ENCODE peak calls at places on chromosome 7, in nine cellular contexts. One of them, this sample, is unnamed. For H3K27me3 and H3K36me3, the result is how much of the 10 kb centered on the place peaks cover.

GRCh38 chr7:79923953-79924352 is 210.7 kb upstream of the GNAI1 start:
- DNase-seq in HCT116: no peak
- DNase-seq in CD4-positive, CD25-positive, alpha-beta regulatory T cell: no peak
- DNase-seq in transverse colon: no peak
- DNase-seq in left lung: no peak
- DNase-seq in ovary: no peak
- DNase-seq in mammary epithelial cell: no peak
- DNase-seq in heart left ventricle: no peak
- DNase-seq in esophagus squamous epithelium: no peak
- DNase-seq in this sample: no peak

GRCh38 chr7:92460109-92460508 is 12.8 kb downstream of the GATAD1 start:
- DNase-seq in CD4-positive, CD25-positive, alpha-beta regulatory T cell: no peak
- DNase-seq in HCT116: no peak
- DNase-seq in left lung: no peak
- DNase-seq in mammary epithelial cell: peak
- DNase-seq in transverse colon: no peak
- DNase-seq in esophagus squamous epithelium: no peak
- DNase-seq in heart left ventricle: no peak
- DNase-seq in ovary: no peak
- DNase-seq in this sample: no peak

GRCh38 chr7:54663186-54663585 is 95.8 kb downstream of the SEC61G start:
- DNase-seq in left lung: no peak
- DNase-seq in HCT116: no peak
- DNase-seq in CD4-positive, CD25-positive, alpha-beta regulatory T cell: no peak
- DNase-seq in mammary epithelial cell: no peak
- DNase-seq in heart left ventricle: no peak
- DNase-seq in transverse colon: no peak
- DNase-seq in ovary: no peak
- DNase-seq in esophagus squamous epithelium: no peak
- DNase-seq in this sample: no peak

GRCh38 chr7:133854739-133855138 is 272.4 kb upstream of the LRGUK start:
- DNase-seq in heart left ventricle: no peak
- DNase-seq in mammary epithelial cell: peak
- DNase-seq in left lung: no peak
- DNase-seq in transverse colon: no peak
- DNase-seq in HCT116: peak
- DNase-seq in CD4-positive, CD25-positive, alpha-beta regulatory T cell: peak
- DNase-seq in ovary: no peak
- DNase-seq in esophagus squamous epithelium: no peak
- DNase-seq in this sample: no peak

GRCh38 chr7:16785846-16786245 is 19.0 kb downstream of the AGR2 start:
- DNase-seq in CD4-positive, CD25-positive, alpha-beta regulatory T cell: no peak
- DNase-seq in heart left ventricle: no peak
- DNase-seq in ovary: no peak
- DNase-seq in mammary epithelial cell: no peak
- DNase-seq in transverse colon: no peak
- DNase-seq in HCT116: no peak
- DNase-seq in left lung: no peak
- DNase-seq in esophagus squamous epithelium: no peak
- DNase-seq in this sample: no peak

GRCh38 chr7:134542195-134542771 is 6.6 kb upstream of the AKR1B15 start:
- DNase-seq in CD4-positive, CD25-positive, alpha-beta regulatory T cell: no peak
- DNase-seq in ovary: no peak
- DNase-seq in mammary epithelial cell: no peak
- DNase-seq in esophagus squamous epithelium: no peak
- DNase-seq in HCT116: no peak
- DNase-seq in left lung: no peak
- DNase-seq in heart left ventricle: no peak
- DNase-seq in transverse colon: no peak
- DNase-seq in this sample: no peak

GRCh38 chr7:95229301-95229700 is 95.0 kb downstream of the PON1 start:
- DNase-seq in ovary: no peak
- DNase-seq in mammary epithelial cell: no peak
- DNase-seq in esophagus squamous epithelium: no peak
- DNase-seq in HCT116: no peak
- DNase-seq in heart left ventricle: no peak
- DNase-seq in left lung: no peak
- DNase-seq in transverse colon: no peak
- DNase-seq in CD4-positive, CD25-positive, alpha-beta regulatory T cell: no peak
- DNase-seq in this sample: no peak

GRCh38 chr7:152050547-152050971 is 25.1 kb downstream of the GALNT11 start:
- DNase-seq in CD4-positive, CD25-positive, alpha-beta regulatory T cell: no peak
- DNase-seq in transverse colon: no peak
- DNase-seq in HCT116: no peak
- DNase-seq in heart left ventricle: no peak
- DNase-seq in ovary: no peak
- DNase-seq in esophagus squamous epithelium: no peak
- DNase-seq in left lung: no peak
- DNase-seq in mammary epithelial cell: peak
- DNase-seq in this sample: no peak

GRCh38 chr7:131105803-131106680 is 221.6 kb upstream of the MKLN1 start:
- DNase-seq in heart left ventricle: peak
- DNase-seq in left lung: peak
- DNase-seq in transverse colon: peak
- DNase-seq in esophagus squamous epithelium: peak
- DNase-seq in ovary: peak
- DNase-seq in mammary epithelial cell: peak
- DNase-seq in HCT116: no peak
- DNase-seq in CD4-positive, CD25-positive, alpha-beta regulatory T cell: peak
- DNase-seq in this sample: peak

GRCh38 chr7:150980663-150981062 is 2.5 kb upstream of the KCNH2 start:
- DNase-seq in left lung: no peak
- DNase-seq in ovary: no peak
- DNase-seq in mammary epithelial cell: no peak
- DNase-seq in heart left ventricle: no peak
- DNase-seq in transverse colon: no peak
- DNase-seq in HCT116: no peak
- DNase-seq in CD4-positive, CD25-positive, alpha-beta regulatory T cell: no peak
- DNase-seq in esophagus squamous epithelium: no peak
- DNase-seq in this sample: no peak
- H3K27me3 ChIP-seq in left lung: half or more
- H3K27me3 ChIP-seq in ovary: under half
- H3K27me3 ChIP-seq in mammary epithelial cell: under half
- H3K27me3 ChIP-seq in heart left ventricle: under half
- H3K27me3 ChIP-seq in transverse colon: half or more
- H3K27me3 ChIP-seq in HCT116: under half
- H3K27me3 ChIP-seq in CD4-positive, CD25-positive, alpha-beta regulatory T cell: under half
- H3K27me3 ChIP-seq in esophagus squamous epithelium: half or more
- H3K27me3 ChIP-seq in this sample: under half

DNA sequence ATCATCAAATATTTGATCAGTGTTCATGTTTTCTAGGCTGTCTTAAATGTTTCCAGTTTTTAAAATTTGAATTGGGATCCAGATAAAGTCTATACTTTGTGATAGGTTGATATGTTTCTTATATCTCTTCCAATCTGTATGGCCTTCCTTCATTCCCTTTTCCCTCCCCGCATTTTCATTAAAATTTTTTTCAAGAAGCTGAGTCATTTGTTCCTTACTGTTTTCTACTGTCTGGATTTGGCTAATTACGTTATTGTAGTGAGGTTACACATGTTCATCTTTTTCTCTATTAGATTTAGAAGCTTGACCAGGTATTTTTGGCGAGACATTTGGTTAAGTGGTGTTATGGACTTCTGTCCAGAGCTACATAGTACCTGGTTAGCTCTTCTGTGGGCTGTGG is 11.2 kb downstream of the GARS1 start:
- DNase-seq in left lung: no peak
- DNase-seq in heart left ventricle: no peak
- DNase-seq in transverse colon: no peak
- DNase-seq in HCT116: no peak
- DNase-seq in mammary epithelial cell: no peak
- DNase-seq in ovary: no peak
- DNase-seq in esophagus squamous epithelium: no peak
- DNase-seq in CD4-positive, CD25-positive, alpha-beta regulatory T cell: no peak
- DNase-seq in this sample: no peak
- H3K36me3 ChIP-seq in left lung: under half
- H3K36me3 ChIP-seq in heart left ventricle: half or more
- H3K36me3 ChIP-seq in transverse colon: under half
- H3K36me3 ChIP-seq in HCT116: half or more
- H3K36me3 ChIP-seq in mammary epithelial cell: half or more
- H3K36me3 ChIP-seq in ovary: under half
- H3K36me3 ChIP-seq in esophagus squamous epithelium: under half
- H3K36me3 ChIP-seq in CD4-positive, CD25-positive, alpha-beta regulatory T cell: half or more
- H3K36me3 ChIP-seq in this sample: half or more

GRCh38 chr7:73838642-73839041 is 3.7 kb downstream of the METTL27 start:
- DNase-seq in esophagus squamous epithelium: no peak
- DNase-seq in HCT116: no peak
- DNase-seq in heart left ventricle: no peak
- DNase-seq in CD4-positive, CD25-positive, alpha-beta regulatory T cell: no peak
- DNase-seq in ovary: no peak
- DNase-seq in left lung: no peak
- DNase-seq in transverse colon: no peak
- DNase-seq in mammary epithelial cell: peak
- DNase-seq in this sample: no peak
- H3K27ac ChIP-seq in esophagus squamous epithelium: no peak
- H3K27ac ChIP-seq in HCT116: peak
- H3K27ac ChIP-seq in heart left ventricle: no peak
- H3K27ac ChIP-seq in CD4-positive, CD25-positive, alpha-beta regulatory T cell: no peak
- H3K27ac ChIP-seq in ovary: no peak
- H3K27ac ChIP-seq in left lung: no peak
- H3K27ac ChIP-seq in transverse colon: no peak
- H3K27ac ChIP-seq in mammary epithelial cell: peak
- H3K27ac ChIP-seq in this sample: no peak

GRCh38 chr7:1313591-1313990 is 80.9 kb downstream of the UNCX start:
- DNase-seq in esophagus squamous epithelium: no peak
- DNase-seq in transverse colon: no peak
- DNase-seq in mammary epithelial cell: no peak
- DNase-seq in CD4-positive, CD25-positive, alpha-beta regulatory T cell: no peak
- DNase-seq in heart left ventricle: peak
- DNase-seq in ovary: no peak
- DNase-seq in left lung: no peak
- DNase-seq in HCT116: no peak
- DNase-seq in this sample: no peak

GRCh38 chr7:1314021-1314907 is 81.6 kb downstream of the UNCX start:
- DNase-seq in heart left ventricle: peak
- DNase-seq in left lung: no peak
- DNase-seq in CD4-positive, CD25-positive, alpha-beta regulatory T cell: no peak
- DNase-seq in mammary epithelial cell: no peak
- DNase-seq in esophagus squamous epithelium: no peak
- DNase-seq in HCT116: no peak
- DNase-seq in ovary: no peak
- DNase-seq in transverse colon: no peak
- DNase-seq in this sample: no peak

GRCh38 chr7:1312098-1313070 is 79.7 kb downstream of the UNCX start:
- DNase-seq in CD4-positive, CD25-positive, alpha-beta regulatory T cell: no peak
- DNase-seq in heart left ventricle: peak
- DNase-seq in HCT116: no peak
- DNase-seq in ovary: no peak
- DNase-seq in left lung: no peak
- DNase-seq in transverse colon: no peak
- DNase-seq in mammary epithelial cell: peak
- DNase-seq in esophagus squamous epithelium: no peak
- DNase-seq in this sample: no peak

GRCh38 chr7:1316086-1316485 is 83.4 kb downstream of the UNCX start:
- DNase-seq in ovary: no peak
- DNase-seq in heart left ventricle: no peak
- DNase-seq in transverse colon: no peak
- DNase-seq in CD4-positive, CD25-positive, alpha-beta regulatory T cell: no peak
- DNase-seq in mammary epithelial cell: no peak
- DNase-seq in HCT116: no peak
- DNase-seq in left lung: no peak
- DNase-seq in esophagus squamous epithelium: no peak
- DNase-seq in this sample: no peak

DNA sequence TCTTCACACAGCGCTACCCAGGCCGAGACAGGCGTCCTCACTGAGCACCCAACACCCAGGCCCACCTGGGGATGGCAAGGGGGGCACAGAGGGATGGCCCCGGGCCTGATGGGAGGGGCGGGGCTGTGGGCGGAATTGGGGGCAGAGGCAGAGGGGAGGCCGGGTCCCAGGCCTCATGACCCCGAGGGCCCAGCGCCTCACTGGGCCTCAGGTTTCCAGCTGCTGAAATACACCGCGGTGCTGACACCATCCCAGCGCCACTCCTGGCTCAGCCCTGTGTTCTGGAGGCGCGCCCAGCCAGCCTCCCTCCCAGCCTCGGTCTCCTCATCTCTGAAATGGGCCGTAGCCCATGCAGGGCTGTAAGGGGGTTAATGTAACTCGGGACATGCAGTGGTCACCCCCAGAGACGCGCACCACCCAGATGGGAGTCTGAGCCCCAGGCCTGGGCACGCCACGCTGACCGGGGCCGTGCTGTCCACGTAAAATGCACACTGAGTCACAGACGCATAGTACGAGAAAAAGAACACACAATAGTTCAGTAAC is 82.3 kb downstream of the UNCX start:
- DNase-seq in heart left ventricle: peak
- DNase-seq in ovary: no peak
- DNase-seq in left lung: no peak
- DNase-seq in CD4-positive, CD25-positive, alpha-beta regulatory T cell: no peak
- DNase-seq in transverse colon: no peak
- DNase-seq in HCT116: no peak
- DNase-seq in esophagus squamous epithelium: no peak
- DNase-seq in mammary epithelial cell: no peak
- DNase-seq in this sample: no peak
- H3K27me3 ChIP-seq in heart left ventricle: under half
- H3K27me3 ChIP-seq in ovary: under half
- H3K27me3 ChIP-seq in left lung: half or more
- H3K27me3 ChIP-seq in CD4-positive, CD25-positive, alpha-beta regulatory T cell: under half
- H3K27me3 ChIP-seq in transverse colon: under half
- H3K27me3 ChIP-seq in HCT116: under half
- H3K27me3 ChIP-seq in esophagus squamous epithelium: half or more
- H3K27me3 ChIP-seq in mammary epithelial cell: under half
- H3K27me3 ChIP-seq in this sample: under half

GRCh38 chr7:100077205-100077604 is 4.3 kb downstream of the ZNF3 start:
- DNase-seq in mammary epithelial cell: no peak
- DNase-seq in HCT116: no peak
- DNase-seq in heart left ventricle: no peak
- DNase-seq in transverse colon: peak
- DNase-seq in left lung: no peak
- DNase-seq in CD4-positive, CD25-positive, alpha-beta regulatory T cell: no peak
- DNase-seq in esophagus squamous epithelium: no peak
- DNase-seq in ovary: no peak
- DNase-seq in this sample: no peak
- H3K36me3 ChIP-seq in mammary epithelial cell: under half
- H3K36me3 ChIP-seq in HCT116: half or more
- H3K36me3 ChIP-seq in heart left ventricle: half or more
- H3K36me3 ChIP-seq in transverse colon: under half
- H3K36me3 ChIP-seq in left lung: under half
- H3K36me3 ChIP-seq in CD4-positive, CD25-positive, alpha-beta regulatory T cell: half or more
- H3K36me3 ChIP-seq in esophagus squamous epithelium: under half
- H3K36me3 ChIP-seq in ovary: under half
- H3K36me3 ChIP-seq in this sample: under half